ENCODE peak calls at places on chromosomes 13 and 19, in eight cellular contexts. One of them, this sample, is unnamed. For H3K9me3 and H3K27me3, the result is how much of the 10 kb centered on the place peaks cover.

GRCh38 chr13:102798653-102799543 is at the start of the genes BIVM and POGLUT2:
- DNase-seq in cardiac muscle cell: peak
- DNase-seq in stomach: peak
- DNase-seq in left ventricle myocardium inferior: peak
- DNase-seq in effector memory CD4-positive, alpha-beta T cell: peak
- DNase-seq in CD8-positive, alpha-beta T cell: peak
- DNase-seq in Caco-2: peak
- DNase-seq in esophagus squamous epithelium: peak
- DNase-seq in this sample: peak

GRCh38 chr19:29645911-29646310 is 19.4 kb upstream of the PLEKHF1 start:
- DNase-seq in cardiac muscle cell: peak
- DNase-seq in stomach: peak
- DNase-seq in left ventricle myocardium inferior: peak
- DNase-seq in effector memory CD4-positive, alpha-beta T cell: no peak
- DNase-seq in CD8-positive, alpha-beta T cell: no peak
- DNase-seq in Caco-2: no peak
- DNase-seq in esophagus squamous epithelium: no peak
- DNase-seq in this sample: no peak

GRCh38 chr13:21478881-21479808 is 20.0 kb upstream of the ZDHHC20 start:
- DNase-seq in cardiac muscle cell: peak
- DNase-seq in stomach: no peak
- DNase-seq in left ventricle myocardium inferior: no peak
- DNase-seq in effector memory CD4-positive, alpha-beta T cell: no peak
- DNase-seq in CD8-positive, alpha-beta T cell: no peak
- DNase-seq in Caco-2: no peak
- DNase-seq in esophagus squamous epithelium: no peak
- DNase-seq in this sample: no peak

GRCh38 chr13:100646030-100646673 is 28.4 kb downstream of the TMTC4 start:
- DNase-seq in cardiac muscle cell: peak
- DNase-seq in stomach: peak
- DNase-seq in left ventricle myocardium inferior: no peak
- DNase-seq in effector memory CD4-positive, alpha-beta T cell: no peak
- DNase-seq in CD8-positive, alpha-beta T cell: no peak
- DNase-seq in Caco-2: no peak
- DNase-seq in esophagus squamous epithelium: no peak
- DNase-seq in this sample: no peak

GRCh38 chr19:3398114-3398899 is 31.9 kb downstream of the NFIC start:
- DNase-seq in cardiac muscle cell: peak
- DNase-seq in stomach: peak
- DNase-seq in left ventricle myocardium inferior: peak
- DNase-seq in effector memory CD4-positive, alpha-beta T cell: no peak
- DNase-seq in CD8-positive, alpha-beta T cell: no peak
- DNase-seq in Caco-2: no peak
- DNase-seq in esophagus squamous epithelium: no peak
- DNase-seq in this sample: peak

GRCh38 chr13:30572859-30573275 is 44.9 kb upstream of the USPL1 start:
- DNase-seq in cardiac muscle cell: peak
- DNase-seq in stomach: no peak
- DNase-seq in left ventricle myocardium inferior: no peak
- DNase-seq in effector memory CD4-positive, alpha-beta T cell: no peak
- DNase-seq in CD8-positive, alpha-beta T cell: no peak
- DNase-seq in Caco-2: no peak
- DNase-seq in esophagus squamous epithelium: no peak
- DNase-seq in this sample: no peak

GRCh38 chr13:37192986-37193385 is 87.5 kb upstream of the CSNK1A1L start:
- DNase-seq in cardiac muscle cell: peak
- DNase-seq in stomach: no peak
- DNase-seq in left ventricle myocardium inferior: no peak
- DNase-seq in effector memory CD4-positive, alpha-beta T cell: no peak
- DNase-seq in CD8-positive, alpha-beta T cell: no peak
- DNase-seq in Caco-2: no peak
- DNase-seq in esophagus squamous epithelium: no peak
- DNase-seq in this sample: no peak

GRCh38 chr13:110187501-110188161 is 119.3 kb downstream of the COL4A1 start:
- DNase-seq in cardiac muscle cell: peak
- DNase-seq in stomach: no peak
- DNase-seq in left ventricle myocardium inferior: peak
- DNase-seq in effector memory CD4-positive, alpha-beta T cell: no peak
- DNase-seq in CD8-positive, alpha-beta T cell: no peak
- DNase-seq in Caco-2: no peak
- DNase-seq in esophagus squamous epithelium: no peak
- DNase-seq in this sample: no peak

GRCh38 chr19:27673986-27674385 is 1539.0 kb downstream of the UQCRFS1 start:
- DNase-seq in cardiac muscle cell: no peak
- DNase-seq in stomach: no peak
- DNase-seq in left ventricle myocardium inferior: no peak
- DNase-seq in effector memory CD4-positive, alpha-beta T cell: no peak
- DNase-seq in CD8-positive, alpha-beta T cell: no peak
- DNase-seq in Caco-2: no peak
- DNase-seq in esophagus squamous epithelium: no peak
- DNase-seq in this sample: peak

GRCh38 chr13:27973291-27973690 is 4.2 kb upstream of the CDX2 start:
- DNase-seq in cardiac muscle cell: no peak
- DNase-seq in stomach: peak
- DNase-seq in left ventricle myocardium inferior: no peak
- DNase-seq in effector memory CD4-positive, alpha-beta T cell: no peak
- DNase-seq in CD8-positive, alpha-beta T cell: no peak
- DNase-seq in Caco-2: no peak
- DNase-seq in esophagus squamous epithelium: no peak
- DNase-seq in this sample: peak

GRCh38 chr13:104650426-104650825 is 1584.2 kb upstream of the SLC10A2 start:
- DNase-seq in cardiac muscle cell: no peak
- DNase-seq in stomach: no peak
- DNase-seq in left ventricle myocardium inferior: no peak
- DNase-seq in effector memory CD4-positive, alpha-beta T cell: no peak
- DNase-seq in CD8-positive, alpha-beta T cell: no peak
- DNase-seq in Caco-2: no peak
- DNase-seq in esophagus squamous epithelium: no peak
- DNase-seq in this sample: no peak

GRCh38 chr19:6007866-6008265 is 29.9 kb upstream of the RANBP3 start:
- DNase-seq in cardiac muscle cell: no peak
- DNase-seq in stomach: no peak
- DNase-seq in left ventricle myocardium inferior: no peak
- DNase-seq in effector memory CD4-positive, alpha-beta T cell: no peak
- DNase-seq in CD8-positive, alpha-beta T cell: no peak
- DNase-seq in Caco-2: no peak
- DNase-seq in esophagus squamous epithelium: no peak
- DNase-seq in this sample: no peak

GRCh38 chr19:35901854-35902661 is at the start of gene HCST:
- DNase-seq in cardiac muscle cell: peak
- DNase-seq in stomach: no peak
- DNase-seq in left ventricle myocardium inferior: no peak
- DNase-seq in effector memory CD4-positive, alpha-beta T cell: peak
- DNase-seq in CD8-positive, alpha-beta T cell: no peak
- DNase-seq in Caco-2: no peak
- DNase-seq in esophagus squamous epithelium: no peak
- DNase-seq in this sample: no peak

GRCh38 chr13:39329182-39329639 is 273.8 kb downstream of the LHFPL6 start:
- DNase-seq in cardiac muscle cell: peak
- DNase-seq in stomach: no peak
- DNase-seq in left ventricle myocardium inferior: no peak
- DNase-seq in effector memory CD4-positive, alpha-beta T cell: no peak
- DNase-seq in CD8-positive, alpha-beta T cell: no peak
- DNase-seq in Caco-2: no peak
- DNase-seq in esophagus squamous epithelium: no peak
- DNase-seq in this sample: no peak

GRCh38 chr13:90594694-90595093 is 752.8 kb upstream of the MIR17HG start:
- DNase-seq in cardiac muscle cell: peak
- DNase-seq in stomach: no peak
- DNase-seq in left ventricle myocardium inferior: no peak
- DNase-seq in effector memory CD4-positive, alpha-beta T cell: no peak
- DNase-seq in CD8-positive, alpha-beta T cell: no peak
- DNase-seq in Caco-2: no peak
- DNase-seq in esophagus squamous epithelium: no peak
- DNase-seq in this sample: no peak

GRCh38 chr19:7676854-7677253 is at the start of gene MCEMP1:
- DNase-seq in cardiac muscle cell: no peak
- DNase-seq in stomach: no peak
- DNase-seq in left ventricle myocardium inferior: no peak
- DNase-seq in effector memory CD4-positive, alpha-beta T cell: no peak
- DNase-seq in CD8-positive, alpha-beta T cell: no peak
- DNase-seq in Caco-2: no peak
- DNase-seq in esophagus squamous epithelium: no peak
- DNase-seq in this sample: no peak

GRCh38 chr13:36385471-36385870 is 39.3 kb upstream of the SPART start:
- DNase-seq in cardiac muscle cell: no peak
- DNase-seq in stomach: no peak
- DNase-seq in left ventricle myocardium inferior: no peak
- DNase-seq in effector memory CD4-positive, alpha-beta T cell: no peak
- DNase-seq in CD8-positive, alpha-beta T cell: no peak
- DNase-seq in Caco-2: no peak
- DNase-seq in esophagus squamous epithelium: no peak
- DNase-seq in this sample: no peak

GRCh38 chr19:28419312-28419711 is 793.6 kb downstream of the UQCRFS1 start:
- DNase-seq in cardiac muscle cell: peak
- DNase-seq in stomach: no peak
- DNase-seq in left ventricle myocardium inferior: no peak
- DNase-seq in effector memory CD4-positive, alpha-beta T cell: no peak
- DNase-seq in CD8-positive, alpha-beta T cell: no peak
- DNase-seq in Caco-2: no peak
- DNase-seq in esophagus squamous epithelium: no peak
- DNase-seq in this sample: no peak

GRCh38 chr13:45121421-45121820 is 1.1 kb downstream of the GTF2F2 start:
- DNase-seq in cardiac muscle cell: peak
- DNase-seq in stomach: no peak
- DNase-seq in left ventricle myocardium inferior: no peak
- DNase-seq in effector memory CD4-positive, alpha-beta T cell: no peak
- DNase-seq in CD8-positive, alpha-beta T cell: no peak
- DNase-seq in Caco-2: no peak
- DNase-seq in esophagus squamous epithelium: no peak
- DNase-seq in this sample: no peak

GRCh38 chr13:49878682-49879081 is 57.5 kb downstream of the SPRYD7 start:
- DNase-seq in cardiac muscle cell: no peak
- DNase-seq in stomach: no peak
- DNase-seq in left ventricle myocardium inferior: no peak
- DNase-seq in effector memory CD4-positive, alpha-beta T cell: no peak
- DNase-seq in CD8-positive, alpha-beta T cell: no peak
- DNase-seq in Caco-2: no peak
- DNase-seq in esophagus squamous epithelium: no peak
- DNase-seq in this sample: no peak
- H3K9me3 ChIP-seq in cardiac muscle cell: under half
- H3K9me3 ChIP-seq in stomach: under half
- H3K9me3 ChIP-seq in left ventricle myocardium inferior: under half
- H3K9me3 ChIP-seq in effector memory CD4-positive, alpha-beta T cell: under half
- H3K9me3 ChIP-seq in CD8-positive, alpha-beta T cell: under half
- H3K9me3 ChIP-seq in Caco-2: half or more
- H3K9me3 ChIP-seq in esophagus squamous epithelium: under half
- H3K9me3 ChIP-seq in this sample: under half

GRCh38 chr19:34853369-34853768 is 73.3 kb upstream of the ZNF30 start:
- DNase-seq in cardiac muscle cell: no peak
- DNase-seq in stomach: no peak
- DNase-seq in left ventricle myocardium inferior: no peak
- DNase-seq in effector memory CD4-positive, alpha-beta T cell: no peak
- DNase-seq in CD8-positive, alpha-beta T cell: no peak
- DNase-seq in Caco-2: no peak
- DNase-seq in esophagus squamous epithelium: no peak
- DNase-seq in this sample: no peak
- H3K27me3 ChIP-seq in cardiac muscle cell: under half
- H3K27me3 ChIP-seq in stomach: under half
- H3K27me3 ChIP-seq in left ventricle myocardium inferior: under half
- H3K27me3 ChIP-seq in effector memory CD4-positive, alpha-beta T cell: under half
- H3K27me3 ChIP-seq in CD8-positive, alpha-beta T cell: under half
- H3K27me3 ChIP-seq in Caco-2: under half
- H3K27me3 ChIP-seq in esophagus squamous epithelium: under half
- H3K27me3 ChIP-seq in this sample: under half

GRCh38 chr19:51931921-51932320 is 4.6 kb downstream of the ZNF613 start:
- DNase-seq in cardiac muscle cell: no peak
- DNase-seq in stomach: no peak
- DNase-seq in left ventricle myocardium inferior: no peak
- DNase-seq in effector memory CD4-positive, alpha-beta T cell: no peak
- DNase-seq in CD8-positive, alpha-beta T cell: no peak
- DNase-seq in Caco-2: no peak
- DNase-seq in esophagus squamous epithelium: no peak
- DNase-seq in this sample: no peak

GRCh38 chr19:51926784-51927741 is at the start of gene ZNF613:
- DNase-seq in cardiac muscle cell: peak
- DNase-seq in stomach: peak
- DNase-seq in left ventricle myocardium inferior: peak
- DNase-seq in effector memory CD4-positive, alpha-beta T cell: peak
- DNase-seq in CD8-positive, alpha-beta T cell: peak
- DNase-seq in Caco-2: peak
- DNase-seq in esophagus squamous epithelium: peak
- DNase-seq in this sample: peak

GRCh38 chr19:51921949-51922348 is 5.3 kb upstream of the ZNF613 start:
- DNase-seq in cardiac muscle cell: no peak
- DNase-seq in stomach: no peak
- DNase-seq in left ventricle myocardium inferior: no peak
- DNase-seq in effector memory CD4-positive, alpha-beta T cell: no peak
- DNase-seq in CD8-positive, alpha-beta T cell: no peak
- DNase-seq in Caco-2: no peak
- DNase-seq in esophagus squamous epithelium: no peak
- DNase-seq in this sample: no peak

GRCh38 chr19:51927859-51928258 is 587 bp downstream of the ZNF613 start:
- DNase-seq in cardiac muscle cell: no peak
- DNase-seq in stomach: no peak
- DNase-seq in left ventricle myocardium inferior: no peak
- DNase-seq in effector memory CD4-positive, alpha-beta T cell: no peak
- DNase-seq in CD8-positive, alpha-beta T cell: no peak
- DNase-seq in Caco-2: no peak
- DNase-seq in esophagus squamous epithelium: no peak
- DNase-seq in this sample: no peak

GRCh38 chr19:51926426-51926783 is 867 bp upstream of the ZNF613 start:
- DNase-seq in cardiac muscle cell: no peak
- DNase-seq in stomach: no peak
- DNase-seq in left ventricle myocardium inferior: no peak
- DNase-seq in effector memory CD4-positive, alpha-beta T cell: no peak
- DNase-seq in CD8-positive, alpha-beta T cell: no peak
- DNase-seq in Caco-2: no peak
- DNase-seq in esophagus squamous epithelium: no peak
- DNase-seq in this sample: no peak
- H3K9me3 ChIP-seq in cardiac muscle cell: under half
- H3K9me3 ChIP-seq in stomach: under half
- H3K9me3 ChIP-seq in left ventricle myocardium inferior: under half
- H3K9me3 ChIP-seq in effector memory CD4-positive, alpha-beta T cell: under half
- H3K9me3 ChIP-seq in CD8-positive, alpha-beta T cell: under half
- H3K9me3 ChIP-seq in Caco-2: half or more
- H3K9me3 ChIP-seq in esophagus squamous epithelium: under half
- H3K9me3 ChIP-seq in this sample: under half

DNA sequence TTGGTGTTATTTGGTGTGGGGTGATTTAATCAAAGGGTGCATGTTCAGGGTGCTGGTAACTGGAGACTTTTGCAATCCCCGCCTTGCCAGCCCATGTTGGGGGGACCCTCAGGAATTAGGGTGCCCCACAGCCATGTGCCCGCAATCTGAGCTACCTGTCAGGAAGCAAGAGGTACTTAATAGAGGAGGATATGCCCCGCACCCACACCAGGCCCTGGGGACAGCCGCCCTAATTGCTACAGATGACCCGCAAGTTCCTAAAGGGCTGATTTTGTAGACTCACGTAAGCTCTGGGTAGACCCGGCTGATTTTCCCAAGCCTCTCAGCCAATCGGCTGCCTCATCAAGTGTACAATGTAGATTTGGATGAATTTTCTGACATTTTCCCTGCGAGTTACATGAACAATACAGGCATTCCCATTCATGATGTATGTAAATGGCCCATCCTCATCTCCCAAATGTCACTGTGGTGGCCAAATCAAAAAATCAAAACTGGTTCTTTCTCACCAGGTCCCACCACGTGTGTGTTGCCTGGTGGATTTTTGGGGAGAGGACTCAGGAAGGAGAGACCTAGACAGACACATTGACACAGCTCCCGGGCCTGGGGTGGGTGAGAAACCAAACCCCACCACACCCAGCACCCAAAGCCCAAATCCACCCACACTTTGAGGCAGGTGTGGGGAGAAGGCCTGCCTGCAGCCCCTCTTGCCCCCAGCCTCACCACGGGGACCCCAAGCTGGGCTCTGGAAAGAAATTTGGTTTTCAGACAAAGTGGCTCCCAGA is 119.2 kb upstream of the SPACA7 start:
- DNase-seq in cardiac muscle cell: no peak
- DNase-seq in stomach: no peak
- DNase-seq in left ventricle myocardium inferior: no peak
- DNase-seq in effector memory CD4-positive, alpha-beta T cell: no peak
- DNase-seq in CD8-positive, alpha-beta T cell: no peak
- DNase-seq in Caco-2: no peak
- DNase-seq in esophagus squamous epithelium: no peak
- DNase-seq in this sample: no peak
- H3K27me3 ChIP-seq in cardiac muscle cell: under half
- H3K27me3 ChIP-seq in stomach: under half
- H3K27me3 ChIP-seq in left ventricle myocardium inferior: half or more
- H3K27me3 ChIP-seq in effector memory CD4-positive, alpha-beta T cell: under half
- H3K27me3 ChIP-seq in CD8-positive, alpha-beta T cell: under half
- H3K27me3 ChIP-seq in Caco-2: under half
- H3K27me3 ChIP-seq in esophagus squamous epithelium: under half
- H3K27me3 ChIP-seq in this sample: under half

This sample was measured in tibial artery.